ENCODE peak calls at places on chromosome 22, in seven cellular contexts. J is K562, I is breast epithelium, A is transverse colon, M is GM23338, E is spleen, K is HCT116. R is an unnamed sample.

GRCh38 chr22:36156515-36157419 is 3.8 kb downstream of the APOL3 start:
- DNase-seq in J (peak; percentile 54), I (peak; percentile 82), A (peak; percentile 76), M (peak; percentile 72), E (peak; percentile 84), K (no peak), R (no peak)

GRCh38 chr22:45830531-45831245 is 146.3 kb downstream of the WNT7B start:
- DNase-seq in J (no peak), I (no peak), A (no peak), M (no peak), E (no peak), K (no peak), R (no peak)

GRCh38 chr22:37051629-37052385 is at the start of gene KCTD17:
- DNase-seq in J (peak; percentile 54), I (no peak), A (peak; percentile 86), M (peak; percentile 79), E (peak; percentile 94), K (peak; percentile 24), R (peak; percentile 80)

GRCh38 chr22:30893434-30894370 is 74.9 kb downstream of the MORC2 start:
- DNase-seq in J (no peak), I (no peak), A (peak; percentile 6), M (no peak), E (peak; percentile 61), K (no peak), R (no peak)

GRCh38 chr22:33051960-33052839 is 6.0 kb downstream of the SYN3 start:
- DNase-seq in J (no peak), I (no peak), A (no peak), M (peak; percentile 88), E (no peak), K (no peak), R (no peak)

GRCh38 chr22:43293661-43294392 is 49.3 kb downstream of the SCUBE1 start:
- DNase-seq in J (peak; percentile 78), I (peak; percentile 69), A (peak; percentile 79), M (no peak), E (no peak), K (no peak), R (no peak)

GRCh38 chr22:45285431-45286058 is 796 bp downstream of the UPK3A start:
- DNase-seq in J (peak; percentile 19), I (no peak), A (no peak), M (peak; percentile 80), E (no peak), K (no peak), R (no peak)

GRCh38 chr22:41929158-41929896 is 2.7 kb upstream of the TNFRSF13C start:
- DNase-seq in J (no peak), I (no peak), A (no peak), M (no peak), E (peak; percentile 67), K (no peak), R (no peak)

GRCh38 chr22:45583504-45583903 is 80.8 kb downstream of the FBLN1 start:
- DNase-seq in J (no peak), I (no peak), A (no peak), M (no peak), E (peak; percentile 45), K (no peak), R (no peak)

GRCh38 chr22:30357650-30358215 is 926 bp downstream of the CCDC157 start:
- DNase-seq in J (no peak), I (no peak), A (no peak), M (peak; percentile 49), E (no peak), K (no peak), R (no peak)

GRCh38 chr22:43114958-43115357 is 4.4 kb downstream of the BIK start:
- DNase-seq in J (no peak), I (peak; percentile 51), A (peak; percentile 79), M (no peak), E (no peak), K (no peak), R (no peak)

GRCh38 chr22:46991666-46992065 is 229.2 kb downstream of the TBC1D22A start:
- DNase-seq in J (no peak), I (no peak), A (no peak), M (no peak), E (no peak), K (no peak), R (no peak)

GRCh38 chr22:48254311-48254873 is 1491.9 kb downstream of the TBC1D22A start:
- DNase-seq in J (no peak), I (no peak), A (peak; percentile 27), M (no peak), E (peak; percentile 40), K (no peak), R (no peak)

GRCh38 chr22:41699264-41700104 is at the start of gene MEI1:
- DNase-seq in J (no peak), I (peak; percentile 44), A (peak; percentile 85), M (peak; percentile 91), E (peak; percentile 96), K (no peak), R (peak; percentile 38)

GRCh38 chr22:30866811-30867271 is 101.7 kb downstream of the MORC2 start:
- DNase-seq in J (no peak), I (no peak), A (no peak), M (peak; percentile 35), E (no peak), K (no peak), R (no peak)

GRCh38 chr22:46947516-46948260 is 185.2 kb downstream of the TBC1D22A start:
- DNase-seq in J (no peak), I (no peak), A (no peak), M (no peak), E (no peak), K (no peak), R (no peak)

GRCh38 chr22:35995772-35996171 is 32.9 kb downstream of the RBFOX2 start:
- DNase-seq in J (peak; percentile 18), I (peak; percentile 35), A (peak; percentile 66), M (no peak), E (no peak), K (no peak), R (no peak)

DNA sequence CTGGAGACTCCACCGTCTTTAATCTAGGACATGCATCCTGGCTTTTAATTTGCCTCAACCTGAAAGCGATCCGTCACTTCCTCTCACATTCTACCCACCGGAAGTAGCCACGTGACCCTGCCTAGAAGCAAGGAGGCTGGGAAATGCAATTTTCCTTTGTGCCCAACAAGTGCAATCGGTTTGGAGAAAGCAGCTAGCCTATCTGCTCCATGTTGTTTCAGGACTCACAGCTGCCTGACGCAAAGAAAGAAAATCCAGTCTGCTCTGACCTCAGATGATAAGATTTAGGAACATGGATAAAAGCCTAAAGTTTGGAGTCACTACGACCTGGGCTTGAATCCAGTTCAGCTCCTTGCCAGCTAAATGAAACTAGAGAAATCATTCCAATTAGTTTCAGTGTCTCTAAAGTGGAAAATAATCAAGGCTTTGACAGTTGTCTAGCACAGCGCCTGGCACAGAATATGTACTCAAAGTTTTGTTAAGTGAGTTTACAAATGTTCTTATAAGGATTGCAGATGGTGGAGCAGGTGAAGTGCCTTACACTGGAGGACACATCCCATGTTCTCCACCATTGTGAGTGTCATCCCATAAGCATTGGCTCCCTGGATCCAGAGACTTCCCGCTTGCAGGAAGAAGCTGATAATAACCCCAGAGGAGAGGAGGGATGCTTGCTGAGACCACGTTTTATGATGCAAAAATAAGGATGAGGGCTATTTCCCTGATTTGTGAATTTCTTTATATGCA is 553.7 kb downstream of the MN1 start:
- DNase-seq in J (no peak), I (no peak), A (no peak), M (peak; percentile 28), E (no peak), K (no peak), R (no peak)
- TF ChIP-seq POLR2AphosphoS5 in J (no peak), I (no peak), A (no peak), M (no peak), E (no peak), K (no peak), R (no peak)

GRCh38 chr22:39176067-39176621 is 23.7 kb upstream of the CBX7 start:
- DNase-seq in J (no peak), I (peak; percentile 88), A (peak; percentile 57), M (peak; percentile 92), E (peak; percentile 82), K (no peak), R (peak; percentile 84)
- TF ChIP-seq POLR2AphosphoS5 in J (no peak), I (peak; percentile 82), A (peak; percentile 76), M (no peak), E (peak; percentile 79), K (no peak), R (no peak)

GRCh38 chr22:24986816-24987215 is 34.3 kb downstream of the KIAA1671 start:
- DNase-seq in J (no peak), I (no peak), A (peak; percentile 37), M (no peak), E (no peak), K (no peak), R (no peak)

GRCh38 chr22:24983151-24983550 is 30.6 kb downstream of the KIAA1671 start:
- DNase-seq in J (no peak), I (peak; percentile 44), A (no peak), M (no peak), E (no peak), K (no peak), R (no peak)

GRCh38 chr22:24984122-24984521 is 31.6 kb downstream of the KIAA1671 start:
- DNase-seq in J (no peak), I (no peak), A (no peak), M (no peak), E (no peak), K (no peak), R (no peak)

GRCh38 chr22:24989135-24989534 is 36.6 kb downstream of the KIAA1671 start:
- DNase-seq in J (no peak), I (no peak), A (no peak), M (no peak), E (no peak), K (no peak), R (no peak)

DNA sequence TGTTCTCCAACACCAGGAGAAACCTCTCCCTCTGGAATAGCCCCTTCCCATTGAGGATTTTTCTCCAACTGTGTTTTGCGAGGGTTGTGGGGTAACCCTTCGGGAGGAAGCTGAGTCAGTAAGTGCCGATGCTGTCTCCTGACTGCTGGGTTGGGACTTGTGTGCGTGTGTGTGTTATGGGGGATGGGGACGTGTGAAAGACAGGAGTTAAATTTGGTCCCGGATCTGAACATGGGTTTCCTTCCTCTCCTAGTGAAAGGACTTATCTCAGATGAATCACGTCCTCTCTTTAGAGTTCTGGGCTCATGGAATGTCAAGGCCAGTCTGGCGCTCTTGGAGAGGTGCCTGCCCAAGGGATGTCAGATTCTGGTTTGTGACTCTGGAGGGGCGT is 33.3 kb downstream of the KIAA1671 start:
- DNase-seq in J (no peak), I (no peak), A (no peak), M (no peak), E (no peak), K (no peak), R (no peak)
- TF ChIP-seq POLR2AphosphoS5 in J (no peak), I (no peak), A (no peak), M (no peak), E (peak; percentile 73), K (no peak), R (no peak)

DNA sequence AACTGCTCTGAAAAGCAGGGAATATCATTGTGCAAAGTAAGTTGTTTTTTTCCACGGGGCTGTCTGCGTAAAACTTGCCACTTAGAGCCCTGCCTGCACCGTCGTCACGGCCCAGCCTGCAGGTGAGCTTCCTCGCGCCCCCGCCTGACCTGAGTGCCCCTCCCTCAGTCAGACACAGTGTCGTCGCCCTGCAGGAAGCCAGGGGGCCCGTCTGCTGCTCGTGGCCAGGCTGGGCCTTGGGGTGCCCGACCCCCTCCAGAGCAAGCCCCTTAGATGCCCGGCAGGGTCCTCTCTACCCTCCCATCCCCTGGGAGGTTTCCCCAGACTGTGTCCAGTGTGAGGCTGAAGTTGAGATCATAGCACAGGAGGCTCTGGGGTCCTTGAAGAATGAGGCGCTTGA is 31.6 kb downstream of the SBF1 start:
- DNase-seq in J (no peak), I (no peak), A (no peak), M (no peak), E (no peak), K (no peak), R (no peak)
- TF ChIP-seq POLR2AphosphoS5 in J (no peak), I (no peak), A (no peak), M (no peak), E (peak; percentile 59), K (no peak), R (no peak)

R was measured in H1.